ENCODE peak calls at places on chromosomes 4 and X, in five cellular contexts. C, S, M, W and Z are unnamed samples.

GRCh38 chr4:41611881-41612871 is 74.2 kb downstream of the LIMCH1 start:
- DNase-seq in S (peak; percentile 88), C (peak; percentile 60), W (peak; percentile 50), M (no peak), Z (peak; percentile 75)

GRCh38 chrX:55695227-55696018 is 22.1 kb upstream of the RRAGB start:
- DNase-seq in M (no peak), C (no peak), S (no peak), W (no peak), Z (no peak)

GRCh38 chr4:163693776-163694175 is 199.3 kb downstream of the TMA16 start:
- DNase-seq in W (peak; percentile 71), S (peak; percentile 13), M (no peak), C (no peak), Z (no peak)

GRCh38 chrX:16603822-16604221 is 46.1 kb upstream of the S100G start:
- DNase-seq in S (no peak), M (no peak), C (no peak), W (peak; percentile 57), Z (no peak)

GRCh38 chr4:152369903-152370296 is 166.0 kb downstream of the FBXW7 start:
- DNase-seq in M (no peak), S (no peak), C (no peak), W (no peak), Z (no peak)

GRCh38 chrX:56782791-56783449 is 53.9 kb downstream of the NBDY start:
- DNase-seq in M (no peak), C (peak; percentile 76), S (no peak), W (no peak), Z (peak; percentile 63)

GRCh38 chr4:66585767-66586166 is 915.5 kb upstream of the EPHA5 start:
- DNase-seq in C (no peak), W (no peak), S (no peak), M (no peak), Z (no peak)

GRCh38 chr4:73434311-73434710 is 1.7 kb upstream of the AFP start:
- DNase-seq in C (no peak), S (no peak), W (no peak), M (no peak), Z (no peak)

GRCh38 chr4:15037923-15038541 is 35.8 kb downstream of the CPEB2 start:
- DNase-seq in M (no peak), S (no peak), C (no peak), W (no peak), Z (no peak)

GRCh38 chr4:189202182-189202868 is 738.3 kb upstream of the FRG1 start:
- DNase-seq in M (no peak), S (peak; percentile 31), W (peak; percentile 55), C (peak; percentile 83), Z (peak; percentile 78)

GRCh38 chrX:12443534-12444098 is 305.3 kb downstream of the FRMPD4 start:
- DNase-seq in S (no peak), W (no peak), M (no peak), C (no peak), Z (no peak)

GRCh38 chr4:149047368-149047767 is 605.2 kb upstream of the NR3C2 start:
- DNase-seq in W (no peak), C (no peak), M (no peak), S (no peak), Z (no peak)

GRCh38 chrX:121763671-121764070 is 716.3 kb downstream of the GLUD2 start:
- DNase-seq in C (no peak), W (no peak), M (no peak), S (no peak), Z (no peak)

GRCh38 chrX:72382199-72382590 is 76.5 kb upstream of the CITED1 start:
- DNase-seq in W (no peak), M (no peak), C (no peak), S (no peak), Z (no peak)

GRCh38 chrX:154730271-154730883 is 20.5 kb downstream of the GAB3 start:
- DNase-seq in W (peak; percentile 45), S (no peak), C (peak; percentile 57), M (no peak), Z (peak; percentile 66)

GRCh38 chr4:139986621-139987510 is 167.1 kb downstream of the MAML3 start:
- DNase-seq in S (no peak), W (no peak), C (no peak), M (no peak), Z (no peak)

GRCh38 chr4:35399912-35400311 is 844.4 kb downstream of the ARAP2 start:
- DNase-seq in C (no peak), S (no peak), M (no peak), W (no peak), Z (no peak)

GRCh38 chr4:73753215-73753614 is 12.8 kb downstream of the CXCL8 start:
- DNase-seq in W (no peak), S (no peak), M (no peak), C (no peak), Z (no peak)

GRCh38 chrX:24148535-24149345 is 789 bp upstream of the ZFX start:
- DNase-seq in C (no peak), M (no peak), W (peak; percentile 45), S (peak; percentile 48), Z (no peak)

GRCh38 chrX:72003811-72004750 is 93.4 kb downstream of the NHSL2 start:
- DNase-seq in W (peak; percentile 39), M (no peak), C (peak; percentile 68), S (no peak), Z (peak; percentile 72)

GRCh38 chrX:108945883-108946523 is 209.6 kb upstream of the IRS4 start:
- DNase-seq in S (peak; percentile 0), W (no peak), C (no peak), M (no peak), Z (no peak)